ENCODE peak calls at places on chromosome 15, in eight cellular contexts. T is A549, X is sigmoid colon, S is astrocyte of the spinal cord, F is kidney epithelial cell, Q is brain microvascular endothelial cell, M is keratinocyte, J is fibroblast of lung. B is an unnamed sample.

GRCh38 chr15:67065531-67066005 is at the start of gene SMAD3:
- DNase-seq in S (peak), X (peak), Q (peak), J (peak), M (no peak), T (peak), F (no peak), B (peak)

GRCh38 chr15:58698887-58699641 is 50.4 kb downstream of the ADAM10 start:
- DNase-seq in J (peak), F (no peak), T (no peak), S (peak), M (no peak), Q (no peak), X (no peak), B (no peak)

GRCh38 chr15:85026304-85027032 is 44.8 kb downstream of the PDE8A start:
- DNase-seq in M (no peak), T (no peak), S (no peak), Q (no peak), J (no peak), X (no peak), F (no peak), B (no peak)

GRCh38 chr15:38690221-38690620 is 125.6 kb upstream of the RASGRP1 start:
- DNase-seq in J (no peak), M (no peak), Q (no peak), F (no peak), T (no peak), X (no peak), S (no peak), B (no peak)

GRCh38 chr15:63992300-63992699 is 54.0 kb downstream of the DAPK2 start:
- DNase-seq in S (no peak), M (no peak), Q (no peak), T (no peak), X (no peak), J (no peak), F (no peak), B (no peak)

GRCh38 chr15:96442076-96442475 is 111.6 kb downstream of the NR2F2 start:
- DNase-seq in X (no peak), T (no peak), Q (no peak), J (no peak), F (no peak), M (no peak), S (no peak), B (no peak)

GRCh38 chr15:81449836-81450474 is 75.9 kb upstream of the TMC3 start:
- DNase-seq in S (no peak), F (no peak), J (no peak), T (no peak), X (no peak), Q (no peak), M (no peak), B (no peak)

GRCh38 chr15:39666671-39667070 is 85.8 kb downstream of the THBS1 start:
- DNase-seq in Q (peak), J (no peak), F (no peak), S (peak), X (no peak), M (no peak), T (no peak), B (no peak)

GRCh38 chr15:31977812-31978662 is 52.3 kb upstream of the CHRNA7 start:
- DNase-seq in Q (peak), M (no peak), S (peak), T (peak), F (no peak), X (no peak), J (peak), B (no peak)

GRCh38 chr15:56805466-56806146 is 72.3 kb upstream of the ZNF280D start:
- DNase-seq in F (peak), M (no peak), S (peak), T (peak), X (no peak), Q (peak), J (peak), B (peak)

GRCh38 chr15:48459571-48460461 is 128.6 kb downstream of the DUT start:
- DNase-seq in S (peak), X (no peak), T (no peak), F (no peak), M (no peak), Q (peak), J (peak), B (peak)

GRCh38 chr15:48966595-48967301 is 3.0 kb upstream of the SHC4 start:
- DNase-seq in X (no peak), J (peak), F (peak), M (no peak), S (peak), T (no peak), Q (peak), B (peak)

GRCh38 chr15:51692154-51692553 is 10.9 kb downstream of the SCG3 start:
- DNase-seq in T (no peak), M (no peak), J (no peak), S (no peak), Q (no peak), F (no peak), X (no peak), B (no peak)

GRCh38 chr15:69478259-69478687 is 25.7 kb downstream of the RPLP1 start:
- DNase-seq in T (peak), J (peak), S (peak), X (no peak), Q (no peak), M (no peak), F (no peak), B (no peak)

GRCh38 chr15:53872410-53872809 is 105.8 kb upstream of the UNC13C start:
- DNase-seq in X (no peak), S (no peak), Q (no peak), F (no peak), J (no peak), M (no peak), T (no peak), B (no peak)

GRCh38 chr15:31227954-31228542 is 98.6 kb upstream of the KLF13 start:
- DNase-seq in X (no peak), M (no peak), S (no peak), F (no peak), T (no peak), J (no peak), Q (no peak), B (no peak)

GRCh38 chr15:70964058-70964457 is 71.4 kb downstream of the LRRC49 start:
- DNase-seq in J (peak), S (no peak), T (no peak), F (no peak), X (no peak), M (no peak), Q (no peak), B (no peak)

GRCh38 chr15:62972814-62973213 is 69.7 kb upstream of the TPM1 start:
- DNase-seq in S (peak), J (peak), X (no peak), F (no peak), Q (no peak), T (peak), M (no peak), B (no peak)

GRCh38 chr15:79418693-79419279 is 13.3 kb upstream of the MINAR1 start:
- DNase-seq in T (no peak), F (no peak), J (no peak), S (no peak), X (no peak), M (no peak), Q (no peak), B (no peak)

GRCh38 chr15:69926011-69926410 is 171.7 kb downstream of the TLE3 start:
- DNase-seq in T (no peak), M (no peak), J (no peak), F (no peak), S (peak), X (no peak), Q (peak), B (no peak)

GRCh38 chr15:39597751-39598185 is 16.9 kb downstream of the THBS1 start:
- DNase-seq in M (peak), X (no peak), S (peak), Q (no peak), F (no peak), T (no peak), J (peak), B (no peak)

GRCh38 chr15:94287794-94288246 is 56.5 kb downstream of the MCTP2 start:
- DNase-seq in J (no peak), Q (no peak), F (no peak), T (no peak), M (no peak), X (no peak), S (no peak), B (no peak)

GRCh38 chr15:85424154-85424553 is 43.8 kb downstream of the AKAP13 start:
- DNase-seq in M (no peak), Q (no peak), T (no peak), F (no peak), J (no peak), X (no peak), S (no peak), B (no peak)

GRCh38 chr15:61743352-61743909 is 316.8 kb downstream of the VPS13C start:
- DNase-seq in T (no peak), S (no peak), J (no peak), M (no peak), X (no peak), Q (no peak), F (no peak), B (no peak)

GRCh38 chr15:77580991-77581682 is 51.6 kb downstream of the LINGO1 start:
- DNase-seq in M (no peak), F (no peak), X (no peak), S (no peak), Q (no peak), T (no peak), J (no peak), B (no peak)

GRCh38 chr15:95590533-95591044 is 739.9 kb upstream of the NR2F2 start:
- DNase-seq in X (no peak), J (peak), M (no peak), Q (no peak), S (no peak), T (no peak), F (no peak), B (peak)

GRCh38 chr15:99507016-99507731 is 58.6 kb upstream of the MEF2A start:
- DNase-seq in F (no peak), X (no peak), Q (peak), J (peak), S (peak), M (no peak), T (no peak), B (peak)

GRCh38 chr15:78620021-78620838 is 566 bp downstream of the CHRNA3 start:
- DNase-seq in J (no peak), X (no peak), F (no peak), Q (no peak), S (no peak), M (no peak), T (peak), B (no peak)

GRCh38 chr15:59545573-59545972 is 66.0 kb upstream of the GCNT3 start:
- DNase-seq in Q (no peak), S (no peak), F (no peak), T (no peak), J (no peak), X (peak), M (no peak), B (no peak)

GRCh38 chr15:79169531-79170123 is 79.0 kb upstream of the RASGRF1 start:
- DNase-seq in X (no peak), S (no peak), M (no peak), J (no peak), Q (no peak), T (no peak), F (no peak), B (no peak)

GRCh38 chr15:70447927-70448698 is 315.2 kb downstream of the UACA start:
- DNase-seq in T (no peak), F (no peak), S (no peak), M (no peak), J (no peak), Q (no peak), X (no peak), B (no peak)

GRCh38 chr15:77630956-77631789 is 1.5 kb downstream of the LINGO1 start:
- DNase-seq in S (no peak), T (no peak), M (no peak), X (no peak), Q (no peak), F (no peak), J (no peak), B (no peak)

GRCh38 chr15:74780983-74781672 is 752 bp upstream of the CSK start:
- DNase-seq in J (peak), T (no peak), S (no peak), Q (no peak), X (no peak), M (no peak), F (no peak), B (no peak)

GRCh38 chr15:80749589-80749988 is 29.6 kb upstream of the CEMIP start:
- DNase-seq in J (no peak), T (peak), F (no peak), S (no peak), X (no peak), M (no peak), Q (no peak), B (no peak)

GRCh38 chr15:20346082-20346805 is 195.4 kb downstream of the GOLGA6L6 start:
- DNase-seq in T (no peak), X (peak), S (no peak), J (no peak), M (no peak), Q (no peak), F (no peak), B (no peak)

GRCh38 chr15:42133892-42134502 is 22.4 kb downstream of the PLA2G4F start:
- DNase-seq in Q (no peak), T (peak), M (peak), J (peak), X (peak), S (no peak), F (no peak), B (peak)

GRCh38 chr15:55197362-55197705 is 593 bp upstream of the RSL24D1 start:
- DNase-seq in M (no peak), F (no peak), X (no peak), Q (no peak), T (no peak), J (no peak), S (no peak), B (no peak)

GRCh38 chr15:72196409-72197044 is 1.1 kb downstream of the GRAMD2A start:
- DNase-seq in M (no peak), J (no peak), T (peak), Q (no peak), S (no peak), F (no peak), X (no peak), B (no peak)
- H3K4me3 ChIP-seq in M (peak), J (no peak), T (no peak), Q (no peak), S (no peak), F (no peak), X (no peak), B (no peak)

GRCh38 chr15:75900577-75900976 is 3.1 kb upstream of the FBXO22 start:
- DNase-seq in F (no peak), Q (no peak), J (no peak), M (no peak), T (no peak), S (no peak), X (no peak), B (no peak)

GRCh38 chr15:75902129-75902557 is 1.5 kb upstream of the FBXO22 start:
- DNase-seq in J (no peak), X (no peak), Q (no peak), S (no peak), T (no peak), M (no peak), F (no peak), B (no peak)

GRCh38 chr15:75903331-75904240 is at the start of gene FBXO22:
- DNase-seq in X (peak), T (peak), Q (peak), F (peak), M (peak), S (peak), J (peak), B (peak)

GRCh38 chr15:75904241-75904631 is 558 bp downstream of the FBXO22 start:
- DNase-seq in F (no peak), X (no peak), S (peak), Q (peak), J (peak), M (no peak), T (peak), B (no peak)

DNA sequence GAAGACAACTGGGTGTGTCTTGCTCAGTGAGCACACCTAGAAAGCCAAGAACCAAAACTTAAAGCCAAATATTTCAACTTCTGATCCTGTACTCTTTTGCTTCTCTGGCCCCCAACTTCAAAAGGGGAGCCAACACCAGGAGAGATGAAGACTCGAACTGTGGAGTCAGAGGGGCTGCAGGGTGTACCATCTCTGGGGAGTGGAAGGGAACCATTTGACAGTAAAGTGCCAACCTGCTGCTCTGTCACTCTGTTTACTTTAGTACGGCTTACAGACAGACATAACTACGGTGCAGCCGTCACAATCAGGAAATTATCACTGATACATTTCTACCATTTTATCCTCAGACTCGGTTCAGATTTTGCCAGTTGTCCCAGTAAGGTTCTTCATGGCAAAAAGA is 1.6 kb downstream of the FBXO22 start:
- DNase-seq in T (no peak), F (no peak), J (no peak), X (no peak), M (no peak), S (no peak), Q (no peak), B (no peak)
- H3K4me3 ChIP-seq in T (peak), F (no peak), J (peak), X (no peak), M (peak), S (no peak), Q (no peak), B (peak)

DNA sequence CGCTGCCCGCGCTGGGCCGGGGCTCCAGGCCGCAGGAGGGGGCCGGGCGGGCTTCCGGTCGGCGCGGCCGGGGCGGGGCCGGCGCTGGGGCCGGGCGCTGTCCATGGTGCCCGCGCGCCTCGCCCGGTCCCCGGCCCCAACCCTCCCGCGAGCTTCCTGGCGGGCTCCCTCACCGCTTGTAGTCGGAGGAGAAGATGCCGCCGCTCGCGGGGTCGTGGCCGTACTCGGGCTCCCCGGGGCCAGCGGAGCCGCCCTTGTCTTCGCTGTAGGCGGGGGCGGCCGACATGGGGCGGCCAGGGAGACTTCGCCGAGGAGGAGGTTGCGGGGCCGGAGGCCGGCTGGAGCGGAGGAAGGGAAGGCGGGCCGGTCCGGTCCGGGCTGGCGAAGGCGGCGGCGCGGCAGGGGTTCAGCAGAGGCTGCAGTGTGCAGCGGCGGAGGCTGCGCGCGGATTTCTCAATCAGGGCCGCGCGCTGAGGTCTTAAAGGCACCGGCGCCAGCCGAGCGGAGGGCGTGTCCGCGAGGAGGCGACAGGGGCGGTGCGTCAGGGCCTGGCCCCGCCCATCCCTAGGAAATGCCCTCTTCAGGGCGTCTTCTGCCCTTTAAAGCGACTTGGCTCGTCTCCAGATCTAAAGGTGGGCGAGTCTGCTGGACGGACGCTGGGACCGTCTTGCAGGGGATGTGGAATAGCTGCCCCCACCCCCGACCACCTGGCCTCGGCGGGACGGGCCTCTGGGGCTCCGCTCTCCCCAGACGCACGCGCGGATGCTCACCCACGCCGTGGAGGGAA is at the start of gene AP3B2:
- DNase-seq in F (peak), J (peak), Q (peak), S (peak), T (peak), X (no peak), M (peak), B (peak)
- H3K4me3 ChIP-seq in F (peak), J (peak), Q (peak), S (peak), T (peak), X (peak), M (peak), B (peak)

GRCh38 chr15:90654233-90655124 is 62.7 kb upstream of the BLM start:
- DNase-seq in Q (no peak), F (no peak), X (no peak), S (no peak), M (no peak), J (no peak), T (no peak), B (no peak)

GRCh38 chr15:90664650-90665287 is 52.4 kb upstream of the BLM start:
- DNase-seq in M (no peak), Q (peak), F (no peak), T (no peak), J (peak), X (peak), S (peak), B (no peak)

GRCh38 chr15:90659481-90659880 is 57.7 kb upstream of the BLM start:
- DNase-seq in T (no peak), M (no peak), Q (no peak), J (no peak), F (no peak), S (no peak), X (no peak), B (no peak)

GRCh38 chr15:90665288-90666134 is 51.6 kb upstream of the BLM start:
- DNase-seq in M (no peak), J (peak), S (peak), F (no peak), T (peak), X (peak), Q (peak), B (no peak)

GRCh38 chr15:90660195-90660995 is 56.8 kb upstream of the BLM start:
- DNase-seq in T (peak), M (no peak), F (peak), S (peak), X (peak), J (peak), Q (peak), B (peak)
- H3K4me3 ChIP-seq in T (no peak), M (no peak), F (peak), S (no peak), X (no peak), J (no peak), Q (peak), B (no peak)

DNA sequence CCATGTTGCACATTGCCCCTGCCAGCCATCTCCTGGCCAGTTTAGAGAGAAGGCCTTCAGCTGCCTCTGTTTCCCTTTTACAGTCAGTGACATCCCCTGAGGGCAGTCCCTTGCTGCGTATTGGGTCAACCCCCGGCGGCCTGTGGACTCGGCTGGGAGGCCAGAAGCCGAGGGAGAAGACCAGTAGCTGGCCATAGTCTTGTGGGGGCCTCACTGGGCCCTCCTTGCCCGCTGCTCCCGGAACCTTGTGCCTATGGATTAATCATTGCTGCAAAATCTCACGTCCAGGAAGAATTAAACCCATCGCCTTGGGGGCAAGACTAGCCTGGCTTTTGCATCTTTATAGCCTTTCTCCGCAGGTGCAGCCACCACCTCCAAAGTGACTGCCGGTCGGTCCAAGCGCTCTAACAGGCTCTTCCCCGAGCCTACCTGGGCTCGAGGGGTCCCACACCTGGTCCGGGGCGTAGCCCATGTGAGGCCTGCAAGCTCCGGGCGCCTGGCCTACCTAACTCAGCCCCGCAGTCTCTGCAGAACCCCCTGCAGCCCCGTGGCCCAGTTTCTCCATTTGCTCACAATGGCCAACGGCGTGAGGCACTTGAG is 870 bp upstream of the CHAC1 start:
- DNase-seq in X (no peak), T (no peak), J (no peak), M (no peak), Q (no peak), F (no peak), S (no peak), B (no peak)
- H3K4me3 ChIP-seq in X (peak), T (peak), J (peak), M (peak), Q (peak), F (peak), S (peak), B (peak)

B was measured in skeletal muscle cell.